ENCODE peak calls at places on chromosomes 4 and X, in five cellular contexts. M is HL-60, L is endothelial cell of umbilical vein, Z is prostate gland, Y is upper lobe of left lung. O is an unnamed sample.
A peak's percentile ranks its signal among the peaks of the same experiment; 100 is the strongest.

GRCh38 chr4:184315675-184316359 is 98.1 kb upstream of the ENPP6 start:
- DNase-seq in Z (no peak), L (no peak), Y (no peak), M (peak; percentile 49), O (no peak)

GRCh38 chrX:71938371-71938770 is 27.7 kb downstream of the NHSL2 start:
- DNase-seq in Z (no peak), L (no peak), M (no peak), Y (no peak), O (no peak)

GRCh38 chrX:41723821-41724220 is at the start of gene GPR82:
- DNase-seq in Z (no peak), Y (no peak), L (no peak), M (no peak), O (no peak)

GRCh38 chr4:8048856-8049686 is 109.4 kb upstream of the AFAP1 start:
- DNase-seq in Y (peak; percentile 43), L (no peak), M (no peak), Z (peak; percentile 14), O (no peak)

GRCh38 chrX:133543654-133544053 is 128.4 kb upstream of the GPC4 start:
- DNase-seq in M (no peak), Z (no peak), L (no peak), Y (no peak), O (no peak)

GRCh38 chr4:118967393-118967792 is 78.7 kb downstream of the SYNPO2 start:
- DNase-seq in M (no peak), Z (no peak), L (no peak), Y (no peak), O (no peak)

GRCh38 chrX:1450381-1451161 is 2.1 kb downstream of the ASMTL start:
- DNase-seq in Z (no peak), Y (no peak), L (no peak), M (no peak), O (no peak)

GRCh38 chr4:97720869-97721432 is 422.3 kb downstream of the STPG2 start:
- DNase-seq in Z (no peak), Y (no peak), M (no peak), L (peak; percentile 93), O (no peak)

GRCh38 chr4:183284965-183285364 is 35.1 kb downstream of the CLDN22 start:
- DNase-seq in L (no peak), M (no peak), Y (no peak), Z (no peak), O (no peak)

GRCh38 chrX:151974336-151975227 is at the start of gene GABRE:
- DNase-seq in Z (peak; percentile 39), Y (peak; percentile 91), M (no peak), L (peak; percentile 61), O (no peak)

GRCh38 chr4:26081795-26082498 is 167.9 kb downstream of the SMIM20 start:
- DNase-seq in Z (peak; percentile 58), L (peak; percentile 58), Y (no peak), M (peak; percentile 38), O (no peak)

GRCh38 chrX:30620980-30621716 is 32.1 kb upstream of the GK start:
- DNase-seq in M (no peak), Z (no peak), L (no peak), Y (no peak), O (no peak)
- TF ChIP-seq POLR2AphosphoS5 in M (no peak), Z (no peak), L (no peak), Y (peak; percentile 19), O (no peak)

GRCh38 chrX:96563663-96564062 is 121.0 kb upstream of the DIAPH2 start:
- DNase-seq in Z (peak; percentile 30), L (no peak), Y (no peak), M (peak; percentile 20), O (no peak)
- TF ChIP-seq POLR2AphosphoS5 in Z (peak; percentile 74), L (no peak), Y (no peak), M (no peak), O (no peak)

DNA sequence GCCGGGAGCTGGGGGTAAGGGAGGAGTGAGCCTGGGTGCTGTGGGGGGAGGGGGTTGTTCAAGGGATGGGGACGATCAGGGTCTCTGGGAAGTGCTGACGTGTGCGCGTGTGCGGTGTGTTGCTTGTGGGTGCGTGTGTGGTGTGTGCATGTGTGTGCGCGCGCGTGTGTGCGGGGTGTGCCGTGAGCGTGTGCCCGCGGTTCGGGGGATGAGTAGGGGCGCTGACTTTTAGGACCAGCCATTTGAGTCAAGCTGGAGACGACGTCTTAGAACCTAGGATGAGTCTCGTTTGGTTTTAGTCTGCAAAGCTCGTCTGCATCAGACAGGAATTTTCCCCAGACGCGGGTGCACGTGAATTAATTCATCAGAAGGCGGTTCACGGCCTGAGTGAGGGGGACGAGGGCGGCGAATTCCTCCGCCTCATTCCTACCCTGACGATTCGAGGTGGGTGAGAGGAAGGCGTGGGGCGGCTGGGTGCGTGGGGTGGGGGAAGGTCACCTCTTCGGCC is 950 bp upstream of the TMEM271 start:
- DNase-seq in L (no peak), Y (peak; percentile 54), Z (no peak), M (no peak), O (no peak)
- TF ChIP-seq POLR2AphosphoS5 in L (no peak), Y (no peak), Z (no peak), M (no peak), O (no peak)

DNA sequence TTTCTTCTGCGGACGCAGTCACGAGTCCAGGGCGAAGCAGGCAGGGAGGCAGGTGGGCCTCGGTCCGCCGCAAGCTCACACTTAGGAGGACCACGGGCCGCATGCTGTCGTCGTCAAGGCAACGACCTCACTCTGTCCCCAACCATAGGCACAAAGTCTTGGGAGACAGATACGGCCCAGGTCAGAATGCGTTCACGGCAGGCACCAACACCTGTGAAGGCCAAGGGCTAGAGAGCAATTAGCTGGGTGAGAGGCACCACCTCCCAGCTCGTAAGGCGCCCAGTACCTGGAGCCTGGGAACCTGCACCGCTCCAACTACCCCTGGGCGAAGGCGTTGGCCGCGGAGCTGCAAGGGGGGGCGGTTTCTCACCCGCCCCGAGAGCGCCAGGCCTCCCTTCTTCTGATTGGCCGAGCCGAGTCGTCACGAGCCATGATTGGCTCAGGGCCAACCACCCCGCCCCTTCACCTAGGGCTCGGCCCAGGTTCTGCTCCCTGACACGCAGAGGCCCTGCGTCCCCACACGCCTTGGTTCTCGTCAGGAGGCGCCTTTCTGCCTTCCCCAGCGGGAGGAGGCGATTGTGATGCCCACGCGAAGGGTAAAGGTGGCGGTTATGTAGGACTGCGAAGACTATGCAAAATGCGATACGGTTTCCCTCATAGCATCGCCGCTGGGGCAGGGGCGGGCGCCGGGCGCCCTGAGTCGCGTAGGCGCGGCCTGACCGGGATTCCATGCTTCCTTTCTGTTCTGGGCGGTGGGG is at the start of gene CDKL2:
- DNase-seq in Y (peak; percentile 95), Z (peak; percentile 61), M (no peak), L (peak; percentile 71), O (peak; percentile 85)
- TF ChIP-seq POLR2AphosphoS5 in Y (peak; percentile 77), Z (peak; percentile 50), M (no peak), L (no peak), O (no peak)

GRCh38 chrX:136055651-136056221 is 70.5 kb downstream of the SLC9A6 start:
- DNase-seq in L (peak; percentile 86), Z (no peak), M (no peak), Y (no peak), O (no peak)
- TF ChIP-seq POLR2AphosphoS5 in L (no peak), Z (peak; percentile 19), M (no peak), Y (peak; percentile 28), O (no peak)

GRCh38 chr4:147326581-147326980 is 154.3 kb upstream of the EDNRA start:
- DNase-seq in Y (no peak), M (no peak), L (peak; percentile 82), Z (no peak), O (no peak)
- TF ChIP-seq POLR2AphosphoS5 in Y (no peak), M (no peak), L (peak; percentile 70), Z (no peak), O (no peak)

GRCh38 chr4:15963568-15963967 is 593 bp upstream of the FGFBP2 start:
- DNase-seq in L (no peak), Z (no peak), M (no peak), Y (no peak), O (peak; percentile 30)
- TF ChIP-seq POLR2AphosphoS5 in L (no peak), Z (no peak), M (no peak), Y (no peak), O (no peak)

O was measured in GM12891.